ENCODE peak calls at places on chromosomes 6 and 20, in seven cellular contexts. Y is WTC11, A is tibial nerve, B is RWPE1, O is endodermal cell, T is HFFc6, F is adrenal gland. C is an unnamed sample.

GRCh38 chr6:125773387-125774341 is 17.1 kb upstream of the NCOA7 start:
- DNase-seq in Y (no peak), A (no peak), B (no peak), O (no peak), T (no peak), F (no peak), C (no peak)

GRCh38 chr6:13787146-13787545 is 27.2 kb downstream of the MCUR1 start:
- DNase-seq in Y (no peak), A (no peak), B (no peak), O (no peak), T (peak), F (no peak), C (no peak)

GRCh38 chr6:168447741-168448140 is 6.8 kb downstream of the SMOC2 start:
- DNase-seq in Y (no peak), A (no peak), B (no peak), O (no peak), T (no peak), F (no peak), C (no peak)

GRCh38 chr6:132060591-132060990 is 109.4 kb upstream of the CCN2 start:
- DNase-seq in Y (no peak), A (no peak), B (peak), O (no peak), T (peak), F (no peak), C (no peak)

GRCh38 chr20:56831795-56832194 is 202.7 kb downstream of the TFAP2C start:
- DNase-seq in Y (no peak), A (no peak), B (no peak), O (no peak), T (no peak), F (no peak), C (no peak)

GRCh38 chr6:128763599-128764300 is 119.2 kb upstream of the LAMA2 start:
- DNase-seq in Y (no peak), A (no peak), B (no peak), O (no peak), T (no peak), F (no peak), C (no peak)

GRCh38 chr6:15096894-15097837 is 148.7 kb upstream of the JARID2 start:
- DNase-seq in Y (no peak), A (no peak), B (no peak), O (no peak), T (no peak), F (no peak), C (no peak)

GRCh38 chr6:130611366-130611765 is 215.8 kb upstream of the SMLR1 start:
- DNase-seq in Y (no peak), A (no peak), B (no peak), O (no peak), T (no peak), F (no peak), C (no peak)

GRCh38 chr6:125637207-125637606 is 112.2 kb upstream of the HEY2 start:
- DNase-seq in Y (no peak), A (no peak), B (no peak), O (no peak), T (no peak), F (no peak), C (no peak)

GRCh38 chr20:63148696-63149095 is 67.2 kb downstream of the YTHDF1 start:
- DNase-seq in Y (no peak), A (no peak), B (no peak), O (no peak), T (no peak), F (no peak), C (no peak)

GRCh38 chr20:8523684-8524083 is 391.6 kb downstream of the PLCB1 start:
- DNase-seq in Y (peak), A (no peak), B (no peak), O (peak), T (no peak), F (no peak), C (no peak)

GRCh38 chr6:118660218-118660569 is 8.8 kb upstream of the CEP85L start:
- DNase-seq in Y (no peak), A (no peak), B (no peak), O (no peak), T (no peak), F (peak), C (no peak)

GRCh38 chr20:58177799-58178198 is 50.7 kb downstream of the ANKRD60 start:
- DNase-seq in Y (no peak), A (no peak), B (no peak), O (no peak), T (no peak), F (no peak), C (no peak)

GRCh38 chr20:62710886-62711702 is 2.5 kb downstream of the NTSR1 start:
- DNase-seq in Y (no peak), A (no peak), B (peak), O (no peak), T (no peak), F (no peak), C (no peak)

GRCh38 chr20:50202677-50203076 is 12.0 kb downstream of the CEBPB start:
- DNase-seq in Y (no peak), A (no peak), B (no peak), O (no peak), T (no peak), F (no peak), C (no peak)

GRCh38 chr6:158825951-158826306 is 6.8 kb upstream of the EZR start:
- DNase-seq in Y (no peak), A (no peak), B (no peak), O (peak), T (no peak), F (peak), C (no peak)

GRCh38 chr6:158121335-158121734 is 46.7 kb downstream of the SERAC1 start:
- DNase-seq in Y (no peak), A (no peak), B (no peak), O (no peak), T (no peak), F (no peak), C (no peak)

GRCh38 chr6:139981066-139981624 is 606.7 kb upstream of the CITED2 start:
- DNase-seq in Y (no peak), A (no peak), B (no peak), O (no peak), T (no peak), F (no peak), C (no peak)

GRCh38 chr6:137968901-137969300 is 101.8 kb downstream of the TNFAIP3 start:
- DNase-seq in Y (no peak), A (no peak), B (no peak), O (no peak), T (no peak), F (no peak), C (no peak)

GRCh38 chr6:162118706-162119105 is 608.9 kb downstream of the PRKN start:
- DNase-seq in Y (no peak), A (no peak), B (no peak), O (no peak), T (no peak), F (no peak), C (no peak)

GRCh38 chr20:47854687-47855212 is 69.5 kb upstream of the SULF2 start:
- DNase-seq in Y (peak), A (no peak), B (peak), O (peak), T (peak), F (peak), C (peak)

DNA sequence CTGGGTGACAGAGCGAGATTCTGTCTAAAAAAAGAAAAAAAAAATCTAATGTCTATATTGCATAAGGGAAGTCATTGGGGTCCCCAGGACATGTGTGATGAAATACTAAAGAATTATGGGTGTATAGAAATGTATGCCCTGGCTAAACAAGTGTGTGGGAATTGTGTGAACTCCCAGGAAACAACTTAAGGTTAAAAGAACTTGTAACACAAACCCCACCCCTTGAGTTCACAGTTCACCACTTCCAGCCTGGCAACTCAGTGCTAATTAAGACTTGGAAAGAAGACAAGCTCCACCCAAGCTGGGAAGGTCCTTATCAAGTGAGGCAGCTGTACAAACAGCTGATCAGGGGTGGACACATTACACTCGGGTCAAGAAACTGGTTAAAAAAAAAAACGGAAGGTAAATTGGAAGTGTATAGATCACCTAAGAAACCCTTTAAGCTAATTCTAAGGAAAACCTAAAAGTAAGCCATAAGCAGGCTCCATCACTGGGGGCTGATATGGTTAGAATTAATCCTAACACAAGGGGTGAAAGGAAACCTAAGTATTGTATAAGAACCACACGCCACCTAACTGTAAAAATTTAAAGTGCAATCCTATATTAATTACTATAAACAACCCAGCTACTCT is 25.2 kb downstream of the HLA-A start:
- DNase-seq in Y (no peak), A (no peak), B (peak), O (no peak), T (no peak), F (no peak), C (no peak)
- TF ChIP-seq CTCF in Y (no peak), A (peak), B (peak), O (no peak), T (peak), F (no peak), C (peak)

GRCh38 chr6:39388526-39389371 is 66.2 kb upstream of the KCNK16 start:
- DNase-seq in Y (no peak), A (no peak), B (no peak), O (no peak), T (no peak), F (no peak), C (no peak)

GRCh38 chr6:39387785-39388184 is 65.3 kb upstream of the KCNK16 start:
- DNase-seq in Y (no peak), A (no peak), B (peak), O (no peak), T (no peak), F (no peak), C (no peak)

GRCh38 chr6:39393075-39393474 is 70.6 kb upstream of the KCNK16 start:
- DNase-seq in Y (no peak), A (no peak), B (no peak), O (no peak), T (no peak), F (no peak), C (no peak)

GRCh38 chr6:39391182-39391581 is 68.7 kb upstream of the KCNK16 start:
- DNase-seq in Y (no peak), A (no peak), B (no peak), O (no peak), T (no peak), F (no peak), C (no peak)

GRCh38 chr6:39389372-39389767 is 66.9 kb upstream of the KCNK16 start:
- DNase-seq in Y (no peak), A (no peak), B (no peak), O (peak), T (no peak), F (no peak), C (no peak)
- TF ChIP-seq CTCF in Y (peak), A (no peak), B (no peak), O (peak), T (no peak), F (no peak), C (no peak)

DNA sequence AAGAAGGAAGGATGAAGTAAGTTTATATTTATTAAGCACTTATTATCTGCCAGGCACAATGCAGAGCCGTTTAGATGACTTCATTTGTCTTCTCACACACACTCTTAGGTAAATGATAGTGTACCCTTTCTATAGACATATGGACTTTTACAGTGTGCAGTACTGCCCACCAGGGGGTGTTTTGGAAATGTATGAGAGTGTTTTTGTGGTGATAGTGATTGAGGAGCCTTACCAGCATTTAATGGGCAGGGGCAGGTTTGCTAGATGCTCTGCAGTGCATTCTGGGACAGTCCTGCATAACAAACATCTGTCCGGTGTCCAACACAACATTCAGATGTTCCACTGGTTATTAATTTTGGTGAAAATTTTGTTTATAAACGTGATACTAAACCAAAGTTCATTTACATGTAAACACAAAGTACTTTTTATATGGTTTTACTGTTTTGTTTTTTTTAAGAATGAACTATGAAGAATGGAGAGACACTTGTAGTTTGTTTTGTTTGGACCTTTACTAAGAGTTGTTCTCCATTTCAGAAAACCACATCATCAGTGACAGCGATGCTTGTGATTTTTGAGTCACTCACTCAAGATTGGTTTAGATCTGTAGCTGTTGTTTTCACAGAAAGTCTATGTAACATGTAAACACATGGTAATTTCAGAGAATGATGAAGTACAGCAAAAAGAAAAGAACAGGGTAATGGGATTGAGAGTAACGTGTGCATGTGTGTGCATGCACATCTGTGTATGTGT is 19.9 kb downstream of the KCNS1 start:
- DNase-seq in Y (no peak), A (no peak), B (no peak), O (no peak), T (no peak), F (no peak), C (no peak)
- TF ChIP-seq CTCF in Y (no peak), A (peak), B (no peak), O (peak), T (peak), F (no peak), C (peak)

GRCh38 chr6:36873612-36874011 is 991 bp downstream of the PPIL1 start:
- DNase-seq in Y (no peak), A (no peak), B (no peak), O (no peak), T (no peak), F (no peak), C (no peak)
- TF ChIP-seq CTCF in Y (no peak), A (no peak), B (peak), O (peak), T (peak), F (no peak), C (no peak)

GRCh38 chr6:27314046-27314445 is 2.0 kb upstream of the POM121L2 start:
- DNase-seq in Y (no peak), A (no peak), B (no peak), O (no peak), T (no peak), F (no peak), C (no peak)

GRCh38 chr6:27311806-27312145 is 297 bp downstream of the POM121L2 start:
- DNase-seq in Y (peak), A (no peak), B (no peak), O (peak), T (no peak), F (no peak), C (no peak)

GRCh38 chr6:27312950-27313271 is 838 bp upstream of the POM121L2 start:
- DNase-seq in Y (no peak), A (no peak), B (no peak), O (no peak), T (no peak), F (no peak), C (no peak)

GRCh38 chr6:27312146-27312949 is at the start of gene POM121L2:
- DNase-seq in Y (peak), A (peak), B (peak), O (peak), T (peak), F (peak), C (peak)
- TF ChIP-seq CTCF in Y (peak), A (peak), B (peak), O (peak), T (peak), F (peak), C (peak)